ENCODE peak calls at places on chromosomes 6 and 20, in four cellular contexts. One of them, this sample, is unnamed.

GRCh38 chr6:141719476-141719875 is 413.2 kb upstream of the GJE1 start:
- DNase-seq in foreskin keratinocyte: no peak
- DNase-seq in SK-N-SH: no peak
- DNase-seq in upper lobe of right lung: no peak
- DNase-seq in this sample: no peak

GRCh38 chr20:62824476-62825287 is 7.8 kb downstream of the COL9A3 start:
- DNase-seq in upper lobe of right lung: no peak
- DNase-seq in foreskin keratinocyte: no peak
- DNase-seq in SK-N-SH: peak; percentile 85
- DNase-seq in this sample: peak; percentile 90

GRCh38 chr6:112150363-112150762 is 63.0 kb downstream of the FAM229B start:
- DNase-seq in SK-N-SH: no peak
- DNase-seq in upper lobe of right lung: no peak
- DNase-seq in foreskin keratinocyte: no peak
- DNase-seq in this sample: no peak

GRCh38 chr6:7974932-7975763 is 64.6 kb upstream of the TXNDC5 start:
- DNase-seq in foreskin keratinocyte: peak; percentile 41
- DNase-seq in SK-N-SH: peak; percentile 39
- DNase-seq in upper lobe of right lung: peak; percentile 69
- DNase-seq in this sample: peak; percentile 89

GRCh38 chr6:112027942-112028674 is 25.8 kb upstream of the CCN6 start:
- DNase-seq in SK-N-SH: no peak
- DNase-seq in foreskin keratinocyte: no peak
- DNase-seq in upper lobe of right lung: no peak
- DNase-seq in this sample: no peak

GRCh38 chr6:4774715-4775590 is 1.3 kb upstream of the CDYL start:
- DNase-seq in foreskin keratinocyte: peak; percentile 30
- DNase-seq in upper lobe of right lung: no peak
- DNase-seq in SK-N-SH: peak; percentile 37
- DNase-seq in this sample: no peak

GRCh38 chr6:146312606-146313005 is 231.0 kb upstream of the RAB32 start:
- DNase-seq in foreskin keratinocyte: peak; percentile 15
- DNase-seq in upper lobe of right lung: no peak
- DNase-seq in SK-N-SH: no peak
- DNase-seq in this sample: no peak

GRCh38 chr6:46967950-46968349 is 46.2 kb upstream of the ADGRF5 start:
- DNase-seq in SK-N-SH: no peak
- DNase-seq in foreskin keratinocyte: no peak
- DNase-seq in upper lobe of right lung: no peak
- DNase-seq in this sample: no peak

GRCh38 chr6:106084106-106084963 is 1.8 kb upstream of the PRDM1 start:
- DNase-seq in upper lobe of right lung: no peak
- DNase-seq in foreskin keratinocyte: peak; percentile 81
- DNase-seq in SK-N-SH: no peak
- DNase-seq in this sample: no peak

GRCh38 chr6:156912431-156912830 is 135.3 kb downstream of the ARID1B start:
- DNase-seq in upper lobe of right lung: no peak
- DNase-seq in SK-N-SH: peak; percentile 44
- DNase-seq in foreskin keratinocyte: no peak
- DNase-seq in this sample: no peak

GRCh38 chr20:63696628-63697356 is at the start of gene TNFRSF6B:
- DNase-seq in foreskin keratinocyte: no peak
- DNase-seq in upper lobe of right lung: peak; percentile 65
- DNase-seq in SK-N-SH: peak; percentile 77
- DNase-seq in this sample: peak; percentile 86

GRCh38 chr6:150228067-150228733 is 85.4 kb downstream of the PPP1R14C start:
- DNase-seq in foreskin keratinocyte: no peak
- DNase-seq in upper lobe of right lung: no peak
- DNase-seq in SK-N-SH: no peak
- DNase-seq in this sample: no peak

GRCh38 chr20:11041396-11041795 is 367.6 kb upstream of the JAG1 start:
- DNase-seq in foreskin keratinocyte: peak; percentile 91
- DNase-seq in SK-N-SH: no peak
- DNase-seq in upper lobe of right lung: no peak
- DNase-seq in this sample: no peak

GRCh38 chr6:29552512-29553051 is 7.0 kb downstream of the UBD start:
- DNase-seq in upper lobe of right lung: no peak
- DNase-seq in foreskin keratinocyte: peak; percentile 37
- DNase-seq in SK-N-SH: peak; percentile 34
- DNase-seq in this sample: no peak

GRCh38 chr6:16868968-16869367 is 107.7 kb upstream of the ATXN1 start:
- DNase-seq in upper lobe of right lung: no peak
- DNase-seq in foreskin keratinocyte: no peak
- DNase-seq in SK-N-SH: no peak
- DNase-seq in this sample: no peak

GRCh38 chr20:47392015-47392720 is 35.7 kb upstream of the ZMYND8 start:
- DNase-seq in foreskin keratinocyte: peak; percentile 96
- DNase-seq in SK-N-SH: peak; percentile 23
- DNase-seq in upper lobe of right lung: no peak
- DNase-seq in this sample: no peak

GRCh38 chr6:47437592-47437991 is 40.0 kb upstream of the CD2AP start:
- DNase-seq in foreskin keratinocyte: no peak
- DNase-seq in upper lobe of right lung: no peak
- DNase-seq in SK-N-SH: no peak
- DNase-seq in this sample: no peak

GRCh38 chr6:35185302-35185681 is 28.5 kb upstream of the SCUBE3 start:
- DNase-seq in upper lobe of right lung: peak; percentile 68
- DNase-seq in SK-N-SH: no peak
- DNase-seq in foreskin keratinocyte: no peak
- DNase-seq in this sample: peak; percentile 65

GRCh38 chr20:10970109-10970508 is 296.3 kb upstream of the JAG1 start:
- DNase-seq in SK-N-SH: no peak
- DNase-seq in foreskin keratinocyte: no peak
- DNase-seq in upper lobe of right lung: no peak
- DNase-seq in this sample: no peak

GRCh38 chr6:125952764-125953501 is 3.6 kb upstream of the HINT3 start:
- DNase-seq in foreskin keratinocyte: no peak
- DNase-seq in SK-N-SH: peak; percentile 32
- DNase-seq in upper lobe of right lung: peak; percentile 68
- DNase-seq in this sample: no peak

GRCh38 chr20:17624070-17624469 is 54.2 kb downstream of the DSTN start:
- DNase-seq in foreskin keratinocyte: no peak
- DNase-seq in SK-N-SH: peak; percentile 17
- DNase-seq in upper lobe of right lung: peak; percentile 46
- DNase-seq in this sample: peak; percentile 50

GRCh38 chr6:14642106-14642505 is 524.5 kb downstream of the CD83 start:
- DNase-seq in foreskin keratinocyte: no peak
- DNase-seq in SK-N-SH: no peak
- DNase-seq in upper lobe of right lung: no peak
- DNase-seq in this sample: no peak

GRCh38 chr20:63458170-63459069 is 14.0 kb downstream of the KCNQ2 start:
- DNase-seq in SK-N-SH: no peak
- DNase-seq in foreskin keratinocyte: no peak
- DNase-seq in upper lobe of right lung: no peak
- DNase-seq in this sample: no peak

GRCh38 chr20:11918280-11918952 is 723 bp downstream of the BTBD3 start:
- DNase-seq in SK-N-SH: no peak
- DNase-seq in foreskin keratinocyte: no peak
- DNase-seq in upper lobe of right lung: no peak
- DNase-seq in this sample: no peak

GRCh38 chr6:119196732-119197131 is 118.3 kb upstream of the FAM184A start:
- DNase-seq in SK-N-SH: peak; percentile 51
- DNase-seq in upper lobe of right lung: no peak
- DNase-seq in foreskin keratinocyte: no peak
- DNase-seq in this sample: no peak

GRCh38 chr6:20338160-20338559 is 63.5 kb upstream of the E2F3 start:
- DNase-seq in upper lobe of right lung: no peak
- DNase-seq in foreskin keratinocyte: no peak
- DNase-seq in SK-N-SH: no peak
- DNase-seq in this sample: no peak

GRCh38 chr6:19873031-19873430 is 35.9 kb downstream of the ID4 start:
- DNase-seq in upper lobe of right lung: no peak
- DNase-seq in SK-N-SH: peak; percentile 29
- DNase-seq in foreskin keratinocyte: no peak
- DNase-seq in this sample: no peak

GRCh38 chr6:10801224-10801848 is 37.0 kb downstream of the MAK start:
- DNase-seq in foreskin keratinocyte: no peak
- DNase-seq in upper lobe of right lung: peak; percentile 69
- DNase-seq in SK-N-SH: peak; percentile 78
- DNase-seq in this sample: no peak

GRCh38 chr6:43702522-43703440 is 15.2 kb upstream of the MRPS18A start:
- DNase-seq in SK-N-SH: no peak
- DNase-seq in foreskin keratinocyte: peak; percentile 86
- DNase-seq in upper lobe of right lung: peak; percentile 92
- DNase-seq in this sample: peak; percentile 97

GRCh38 chr6:140201787-140202458 is 827.5 kb upstream of the CITED2 start:
- DNase-seq in foreskin keratinocyte: no peak
- DNase-seq in SK-N-SH: no peak
- DNase-seq in upper lobe of right lung: no peak
- DNase-seq in this sample: no peak

GRCh38 chr20:14498809-14499208 is 161.4 kb upstream of the FLRT3 start:
- DNase-seq in upper lobe of right lung: no peak
- DNase-seq in SK-N-SH: peak; percentile 21
- DNase-seq in foreskin keratinocyte: no peak
- DNase-seq in this sample: no peak

GRCh38 chr6:166275714-166276166 is 32.5 kb downstream of the PRR18 start:
- DNase-seq in foreskin keratinocyte: no peak
- DNase-seq in SK-N-SH: peak; percentile 88
- DNase-seq in upper lobe of right lung: peak; percentile 86
- DNase-seq in this sample: peak; percentile 83

GRCh38 chr20:31749223-31749622 is 10.1 kb downstream of the TPX2 start:
- DNase-seq in foreskin keratinocyte: no peak
- DNase-seq in upper lobe of right lung: no peak
- DNase-seq in SK-N-SH: no peak
- DNase-seq in this sample: no peak

DNA sequence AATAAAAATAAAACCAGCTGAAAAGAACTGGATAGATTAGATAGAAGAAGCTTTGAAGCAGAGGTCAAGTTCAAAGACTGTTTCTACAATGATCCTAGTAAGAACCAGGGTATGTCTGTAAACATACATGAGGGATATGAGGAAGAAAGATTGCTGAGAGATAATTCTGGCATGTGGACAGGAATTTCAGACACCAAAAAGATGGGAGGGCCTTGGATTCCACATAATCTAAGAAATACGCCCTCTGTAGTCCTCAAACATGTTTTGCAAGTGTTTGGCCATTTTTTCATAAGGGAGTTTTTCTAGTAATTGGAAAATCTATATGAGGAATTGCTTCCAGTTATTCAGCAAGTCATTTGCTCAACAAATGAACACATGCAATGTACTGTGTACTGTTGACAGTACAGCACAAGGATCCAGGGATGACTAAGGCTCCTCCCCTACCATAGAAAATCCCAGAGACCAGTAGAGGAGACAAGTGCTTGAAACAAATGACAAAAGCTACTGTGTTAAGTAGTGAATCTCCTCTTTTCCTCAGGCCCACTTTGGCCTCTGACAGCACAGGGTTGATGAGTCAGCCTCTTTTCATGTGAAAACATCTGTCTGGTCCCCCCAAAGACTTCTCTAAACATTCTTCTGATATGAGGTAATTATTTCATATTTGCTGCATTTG is 795.9 kb downstream of the MAFB start:
- DNase-seq in SK-N-SH: no peak
- DNase-seq in foreskin keratinocyte: peak; percentile 84
- DNase-seq in upper lobe of right lung: no peak
- DNase-seq in this sample: no peak
- H3K27ac ChIP-seq in SK-N-SH: no peak overlapping the region
- H3K27ac ChIP-seq in foreskin keratinocyte: no peak overlapping the region
- H3K27ac ChIP-seq in upper lobe of right lung: no peak overlapping the region
- H3K27ac ChIP-seq in this sample: no peak overlapping the region

GRCh38 chr20:23606652-23607049 is 934 bp upstream of the CST9 start:
- DNase-seq in upper lobe of right lung: peak; percentile 88
- DNase-seq in SK-N-SH: peak; percentile 81
- DNase-seq in foreskin keratinocyte: no peak
- DNase-seq in this sample: peak; percentile 92

GRCh38 chr20:23605867-23606651 is at the start of gene CST9:
- DNase-seq in upper lobe of right lung: no peak
- DNase-seq in SK-N-SH: no peak
- DNase-seq in foreskin keratinocyte: no peak
- DNase-seq in this sample: no peak

GRCh38 chr20:23608251-23608846 is 2.6 kb upstream of the CST9 start:
- DNase-seq in upper lobe of right lung: no peak
- DNase-seq in foreskin keratinocyte: no peak
- DNase-seq in SK-N-SH: no peak
- DNase-seq in this sample: no peak

GRCh38 chr20:23609486-23610109 is 3.9 kb upstream of the CST9 start:
- DNase-seq in SK-N-SH: no peak
- DNase-seq in upper lobe of right lung: no peak
- DNase-seq in foreskin keratinocyte: no peak
- DNase-seq in this sample: no peak

DNA sequence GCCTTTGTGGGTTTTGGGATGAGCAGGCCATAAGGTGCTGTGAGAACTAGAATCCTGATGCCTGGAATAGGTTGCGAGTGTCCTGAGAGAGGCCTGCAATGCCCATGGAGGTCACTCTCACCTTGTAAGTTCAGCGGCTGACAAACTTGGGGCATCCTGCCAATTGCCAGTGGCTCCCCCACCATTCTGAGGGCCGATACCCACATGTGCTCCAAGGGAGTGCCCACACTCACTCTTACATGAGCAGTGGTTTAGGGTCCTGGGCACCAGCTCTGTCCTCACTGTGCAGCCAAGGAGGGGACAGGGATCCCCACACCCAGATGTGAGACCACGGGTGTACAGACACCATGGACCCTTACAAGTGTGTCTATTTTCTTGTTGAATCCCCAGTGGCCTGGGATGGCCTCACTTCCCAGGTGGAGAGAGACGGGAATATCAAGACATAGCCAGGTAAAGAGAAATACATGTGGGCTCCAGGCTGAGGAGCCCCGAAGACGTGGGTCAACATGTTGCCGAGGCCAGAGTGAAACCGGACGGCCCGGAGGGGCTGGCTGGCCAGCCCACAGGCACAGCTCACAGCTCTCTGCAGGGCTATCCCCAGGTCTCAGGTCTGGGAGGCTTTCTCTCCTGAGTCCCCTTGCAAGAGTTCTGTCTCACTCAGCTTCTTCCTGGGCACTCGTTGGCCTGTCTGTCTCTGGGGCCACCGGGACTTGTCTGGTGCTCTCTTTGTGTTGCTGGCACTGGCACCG is 2.0 kb upstream of the CST9 start:
- DNase-seq in upper lobe of right lung: no peak
- DNase-seq in SK-N-SH: no peak
- DNase-seq in foreskin keratinocyte: no peak
- DNase-seq in this sample: no peak
- TF ChIP-seq CTCF in upper lobe of right lung: no peak
- TF ChIP-seq CTCF in SK-N-SH: no peak
- TF ChIP-seq CTCF in foreskin keratinocyte: no peak
- TF ChIP-seq CTCF in this sample: no peak

DNA sequence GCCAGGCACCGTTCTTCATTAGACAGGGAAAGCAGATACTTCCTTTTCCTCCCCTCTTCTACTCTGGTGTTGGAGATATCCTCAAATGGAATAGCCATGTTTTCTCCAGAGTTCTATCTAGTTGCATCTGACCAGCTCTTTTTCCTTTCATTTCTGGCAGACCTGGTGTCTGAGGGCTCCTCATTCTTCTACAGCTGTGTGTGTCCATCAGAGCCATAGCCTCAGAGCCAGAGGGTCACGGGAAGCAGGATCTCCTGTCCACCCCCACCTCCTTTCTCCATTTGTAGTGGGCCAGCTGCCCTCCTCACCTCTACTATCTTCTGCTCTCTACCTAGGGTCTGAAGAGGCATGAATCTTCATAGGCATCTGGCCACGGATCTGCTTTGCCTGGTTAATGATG is 57.0 kb downstream of the TSPYL4 start:
- DNase-seq in foreskin keratinocyte: no peak
- DNase-seq in SK-N-SH: no peak
- DNase-seq in upper lobe of right lung: no peak
- DNase-seq in this sample: no peak
- H3K27ac ChIP-seq in foreskin keratinocyte: no peak overlapping the region
- H3K27ac ChIP-seq in SK-N-SH: no peak overlapping the region
- H3K27ac ChIP-seq in upper lobe of right lung: no peak overlapping the region
- H3K27ac ChIP-seq in this sample: no peak overlapping the region

GRCh38 chr20:61560361-61560853 is 308.3 kb downstream of the CDH4 start:
- DNase-seq in upper lobe of right lung: no peak
- DNase-seq in foreskin keratinocyte: peak; percentile 3
- DNase-seq in SK-N-SH: no peak
- DNase-seq in this sample: peak; percentile 64
- TF ChIP-seq CTCF in upper lobe of right lung: peak; percentile 13
- TF ChIP-seq CTCF in foreskin keratinocyte: peak; percentile 47
- TF ChIP-seq CTCF in SK-N-SH: no peak
- TF ChIP-seq CTCF in this sample: no peak

This sample was measured in kidney.